ENCODE peak calls at places on chromosomes 12 and 14, in six cellular contexts. C is uterus, Z is GM23338, A is psoas muscle, P is lung, R is cardiac fibroblast. U is an unnamed sample.

GRCh38 chr14:35405304-35405996 is 901 bp upstream of the NFKBIA start:
- DNase-seq in C (peak), Z (peak), A (peak), P (no peak), R (no peak), U (no peak)

GRCh38 chr12:75738486-75738885 is 227.1 kb upstream of the KRR1 start:
- DNase-seq in C (no peak), Z (no peak), A (no peak), P (no peak), R (peak), U (no peak)

GRCh38 chr14:61662437-61663311 is 32.6 kb upstream of the HIF1A start:
- DNase-seq in C (no peak), Z (peak), A (no peak), P (peak), R (peak), U (no peak)

GRCh38 chr14:46651526-46652144 is at the start of gene RPL10L:
- DNase-seq in C (no peak), Z (peak), A (no peak), P (no peak), R (no peak), U (no peak)

GRCh38 chr12:130871286-130872178 is at the start of gene RAN:
- DNase-seq in C (peak), Z (peak), A (peak), P (peak), R (peak), U (peak)

GRCh38 chr12:2306012-2306411 is 253.2 kb downstream of the CACNA1C start:
- DNase-seq in C (no peak), Z (peak), A (no peak), P (no peak), R (no peak), U (no peak)

GRCh38 chr12:42936991-42937390 is 347.4 kb upstream of the PRICKLE1 start:
- DNase-seq in C (no peak), Z (no peak), A (no peak), P (no peak), R (no peak), U (no peak)

GRCh38 chr14:69360438-69361108 is 37.5 kb downstream of the ERH start:
- DNase-seq in C (no peak), Z (no peak), A (no peak), P (no peak), R (no peak), U (no peak)

GRCh38 chr14:25953532-25954144 is 644.2 kb downstream of the NOVA1 start:
- DNase-seq in C (peak), Z (no peak), A (no peak), P (no peak), R (peak), U (no peak)

GRCh38 chr12:92378682-92379479 is 233.2 kb upstream of the BTG1 start:
- DNase-seq in C (no peak), Z (no peak), A (no peak), P (no peak), R (no peak), U (no peak)

GRCh38 chr14:88323520-88324199 is 591 bp upstream of the KCNK10 start:
- DNase-seq in C (no peak), Z (peak), A (no peak), P (no peak), R (peak), U (peak)

DNA sequence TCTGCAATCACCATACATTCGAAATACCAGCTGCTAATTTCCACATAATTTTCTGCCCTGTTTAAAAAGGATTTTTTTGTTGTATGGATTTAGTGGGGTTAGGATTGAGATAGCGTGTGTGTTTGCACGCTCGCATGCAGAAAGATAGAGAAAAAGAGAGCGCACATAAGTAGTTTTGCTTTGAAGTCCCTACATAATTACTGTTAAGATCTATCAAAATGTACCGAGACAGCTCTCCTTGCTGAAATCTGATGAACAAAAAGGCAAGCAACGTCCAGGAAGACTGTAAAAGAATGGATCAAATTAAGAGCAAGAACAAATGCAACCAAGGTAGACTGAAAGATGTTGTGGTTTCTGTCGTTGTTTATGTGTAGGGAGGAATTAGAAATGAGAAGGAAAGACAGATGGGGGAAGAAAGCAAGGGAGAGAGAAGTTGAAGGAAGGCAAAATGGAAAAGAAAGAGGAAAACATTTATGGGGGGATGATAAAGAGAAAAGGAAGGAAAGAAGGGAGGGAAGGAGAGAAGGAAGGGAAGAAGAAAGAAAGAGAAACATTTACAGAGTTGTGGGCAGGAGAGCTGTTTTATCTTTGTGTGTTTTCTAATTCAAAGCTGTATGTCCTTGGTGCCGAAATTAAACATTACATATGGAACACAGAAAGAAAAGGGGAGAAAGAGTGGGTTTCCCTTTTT is 522.3 kb downstream of the MED13L start:
- DNase-seq in C (no peak), Z (no peak), A (no peak), P (no peak), R (no peak), U (no peak)
- TF ChIP-seq CTCF in C (no peak), Z (no peak), A (no peak), P (no peak), R (no peak), U (no peak)

GRCh38 chr14:73752297-73752992 is 38.3 kb upstream of the PNMA1 start:
- DNase-seq in C (peak), Z (peak), A (peak), P (no peak), R (peak), U (no peak)
- TF ChIP-seq CTCF in C (no peak), Z (peak), A (peak), P (no peak), R (peak), U (no peak)

GRCh38 chr12:114371733-114372132 is 34.2 kb downstream of the TBX5 start:
- DNase-seq in C (no peak), Z (no peak), A (no peak), P (no peak), R (no peak), U (no peak)
- TF ChIP-seq CTCF in C (no peak), Z (no peak), A (no peak), P (no peak), R (no peak), U (no peak)

DNA sequence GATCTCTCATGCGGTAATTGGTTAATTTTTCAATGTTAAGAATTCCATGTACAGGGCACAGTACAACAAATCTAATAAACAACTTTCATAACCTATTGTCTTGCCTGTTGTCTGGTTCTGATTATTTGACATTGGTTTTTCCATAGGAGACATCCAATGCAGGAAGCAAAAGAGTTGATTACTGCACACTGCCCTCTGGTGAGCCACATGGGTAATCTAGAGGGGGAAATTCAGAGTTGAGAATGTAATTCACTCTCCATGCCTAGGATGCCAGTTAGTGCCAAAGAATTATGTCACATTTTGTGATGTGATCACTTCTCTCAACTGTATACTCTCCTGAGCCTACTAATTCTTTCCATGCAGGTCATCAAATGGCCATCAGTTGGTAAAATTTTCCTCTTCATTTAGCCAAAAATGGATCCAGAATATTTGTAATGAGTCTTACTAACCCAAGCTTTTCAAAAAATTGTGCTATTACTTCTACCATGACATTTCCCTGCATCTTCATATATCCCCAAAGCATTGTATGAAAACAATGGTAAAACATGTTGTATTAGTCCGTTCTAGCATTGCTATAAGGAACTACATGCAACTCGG is 17.7 kb upstream of the CCDC91 start:
- DNase-seq in C (no peak), Z (peak), A (no peak), P (no peak), R (peak), U (peak)
- TF ChIP-seq CTCF in C (peak), Z (peak), A (peak), P (no peak), R (peak), U (no peak)

U was measured in endothelial cell.